ENCODE peak calls at places on chromosomes 7 and 10, in nine cellular contexts. M, P, B, L, K, J, R, O and X are unnamed samples.

GRCh38 chr10:78545756-78546155 is 512.1 kb downstream of the RPS24 start:
- DNase-seq in M (no peak), P (no peak), B (no peak), L (no peak), K (peak; percentile 55), J (no peak), R (no peak), O (no peak), X (no peak)

GRCh38 chr10:72259491-72260214 is 14.1 kb upstream of the DDIT4 start:
- DNase-seq in M (no peak), P (no peak), B (no peak), L (peak; percentile 62), K (peak; percentile 72), J (no peak), R (no peak), O (no peak), X (no peak)

GRCh38 chr7:2313450-2314208 is 612 bp downstream of the SNX8 start:
- DNase-seq in M (no peak), P (no peak), B (no peak), L (peak; percentile 63), K (peak; percentile 13), J (peak; percentile 73), R (no peak), O (no peak), X (peak; percentile 83)

GRCh38 chr7:5526190-5527037 is 102.8 kb upstream of the TNRC18 start:
- DNase-seq in M (peak; percentile 40), P (no peak), B (peak; percentile 59), L (no peak), K (peak; percentile 72), J (no peak), R (no peak), O (peak; percentile 78), X (peak; percentile 83)

GRCh38 chr7:121741896-121742295 is 131.1 kb upstream of the PTPRZ1 start:
- DNase-seq in M (no peak), P (no peak), B (no peak), L (no peak), K (no peak), J (no peak), R (no peak), O (no peak), X (no peak)

GRCh38 chr10:104323721-104324686 is 14.3 kb downstream of the ITPRIP start:
- DNase-seq in M (peak; percentile 54), P (no peak), B (no peak), L (no peak), K (no peak), J (peak; percentile 66), R (no peak), O (no peak), X (no peak)

GRCh38 chr7:18345641-18346234 is 149.8 kb upstream of the HDAC9 start:
- DNase-seq in M (no peak), P (no peak), B (no peak), L (peak; percentile 41), K (peak; percentile 71), J (no peak), R (no peak), O (peak; percentile 63), X (no peak)

GRCh38 chr7:159113056-159113455 is 31.6 kb downstream of the VIPR2 start:
- DNase-seq in M (no peak), P (no peak), B (no peak), L (no peak), K (no peak), J (no peak), R (no peak), O (no peak), X (peak; percentile 2)

GRCh38 chr10:97333601-97334369 is 744 bp downstream of the FRAT2 start:
- DNase-seq in M (peak; percentile 63), P (peak; percentile 31), B (peak; percentile 59), L (peak; percentile 55), K (peak; percentile 80), J (peak; percentile 80), R (peak; percentile 42), O (peak; percentile 74), X (peak; percentile 82)

GRCh38 chr7:75579899-75580298 is 87.8 kb downstream of the SPDYE5 start:
- DNase-seq in M (no peak), P (no peak), B (no peak), L (no peak), K (no peak), J (no peak), R (no peak), O (no peak), X (no peak)

GRCh38 chr10:106033065-106033464 is 1131.4 kb downstream of the SORCS1 start:
- DNase-seq in M (no peak), P (no peak), B (no peak), L (no peak), K (no peak), J (no peak), R (no peak), O (no peak), X (no peak)

GRCh38 chr7:12066561-12066960 is 144.5 kb upstream of the TMEM106B start:
- DNase-seq in M (no peak), P (no peak), B (no peak), L (no peak), K (peak; percentile 61), J (no peak), R (no peak), O (no peak), X (no peak)

GRCh38 chr10:48437546-48437945 is 131.1 kb downstream of the MAPK8 start:
- DNase-seq in M (no peak), P (no peak), B (no peak), L (no peak), K (no peak), J (no peak), R (no peak), O (no peak), X (no peak)

GRCh38 chr10:35674843-35675242 is 32.7 kb upstream of the FZD8 start:
- DNase-seq in M (no peak), P (no peak), B (no peak), L (no peak), K (no peak), J (no peak), R (no peak), O (no peak), X (no peak)

GRCh38 chr10:44951827-44952226 is 7.8 kb upstream of the RASSF4 start:
- DNase-seq in M (no peak), P (no peak), B (no peak), L (no peak), K (no peak), J (peak; percentile 28), R (no peak), O (peak; percentile 36), X (no peak)

GRCh38 chr10:3969876-3970666 is 185.1 kb upstream of the KLF6 start:
- DNase-seq in M (no peak), P (no peak), B (no peak), L (no peak), K (no peak), J (no peak), R (no peak), O (no peak), X (no peak)

GRCh38 chr7:83468251-83468739 is 180.6 kb downstream of the SEMA3E start:
- DNase-seq in M (peak; percentile 70), P (no peak), B (peak; percentile 51), L (peak; percentile 92), K (peak; percentile 95), J (peak; percentile 76), R (peak; percentile 59), O (peak; percentile 97), X (peak; percentile 93)
- H3K4me3 ChIP-seq in M (no peak overlapping the region), P (no peak overlapping the region), B (no peak overlapping the region), L (no peak overlapping the region), K (no peak overlapping the region), J (no peak overlapping the region), R (no peak overlapping the region), O (no peak overlapping the region), X (no peak overlapping the region)

GRCh38 chr7:140358771-140359095 is 39.6 kb downstream of the SLC37A3 start:
- DNase-seq in M (no peak), P (peak; percentile 23), B (no peak), L (no peak), K (peak; percentile 56), J (no peak), R (no peak), O (no peak), X (no peak)
- H3K4me3 ChIP-seq in M (no peak overlapping the region), P (no peak overlapping the region), B (no peak overlapping the region), L (no peak overlapping the region), K (no peak overlapping the region), J (no peak overlapping the region), R (no peak overlapping the region), O (no peak overlapping the region), X (no peak overlapping the region)

GRCh38 chr10:30039567-30039966 is 19.8 kb downstream of the JCAD start:
- DNase-seq in M (no peak), P (no peak), B (no peak), L (no peak), K (no peak), J (no peak), R (no peak), O (no peak), X (no peak)
- H3K4me3 ChIP-seq in M (no peak overlapping the region), P (no peak overlapping the region), B (no peak overlapping the region), L (no peak overlapping the region), K (no peak overlapping the region), J (no peak overlapping the region), R (no peak overlapping the region), O (no peak overlapping the region), X (no peak overlapping the region)

GRCh38 chr10:613217-613616 is 76.3 kb downstream of the DIP2C start:
- DNase-seq in M (peak; percentile 9), P (no peak), B (peak; percentile 47), L (no peak), K (no peak), J (no peak), R (no peak), O (no peak), X (peak; percentile 44)
- H3K4me3 ChIP-seq in M (no peak overlapping the region), P (no peak overlapping the region), B (peak overlapping the region; percentile 20), L (no peak overlapping the region), K (no peak overlapping the region), J (no peak overlapping the region), R (no peak overlapping the region), O (no peak overlapping the region), X (no peak overlapping the region)

DNA sequence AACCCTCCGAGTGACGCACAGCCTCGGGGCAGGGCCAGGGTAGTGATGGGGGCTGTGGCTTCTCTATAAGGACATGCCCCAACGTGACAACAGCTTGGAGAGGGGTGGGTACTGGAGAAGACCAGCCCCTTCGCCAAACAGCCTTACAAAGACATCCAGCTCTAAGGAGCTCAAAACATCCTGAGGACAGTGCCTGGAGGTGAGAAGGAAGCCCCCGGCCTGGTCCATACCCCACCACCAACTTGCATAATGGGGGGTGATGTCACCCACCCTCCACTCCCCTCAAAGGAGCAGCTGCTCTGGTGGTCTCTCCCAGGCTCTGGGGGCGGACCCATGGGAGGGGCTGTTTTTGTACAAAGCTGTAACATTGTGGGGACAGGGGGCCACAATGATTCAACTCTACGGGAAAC is 15.1 kb downstream of the PRSS2 start:
- DNase-seq in M (no peak), P (peak; percentile 92), B (no peak), L (no peak), K (peak; percentile 19), J (no peak), R (no peak), O (no peak), X (no peak)
- H3K4me3 ChIP-seq in M (no peak overlapping the region), P (peak overlapping the region; percentile 49), B (no peak overlapping the region), L (no peak overlapping the region), K (no peak overlapping the region), J (no peak overlapping the region), R (no peak overlapping the region), O (no peak overlapping the region), X (no peak overlapping the region)

GRCh38 chr7:37833107-37833817 is 15.1 kb upstream of the NME8 start:
- DNase-seq in M (peak; percentile 27), P (peak; percentile 41), B (no peak), L (peak; percentile 78), K (peak; percentile 61), J (no peak), R (peak; percentile 17), O (peak; percentile 58), X (no peak)
- H3K4me3 ChIP-seq in M (peak overlapping the region; percentile 5), P (peak overlapping the region; percentile 46), B (peak overlapping the region; percentile 57), L (peak overlapping the region; percentile 39), K (no peak overlapping the region), J (peak overlapping the region; percentile 36), R (peak overlapping the region; percentile 50), O (no peak overlapping the region), X (peak overlapping the region; percentile 28)